ENCODE peak calls at places on chromosome 1, in seven cellular contexts. L is heart left ventricle, S is GM23338, W is uterus, D is OCI-LY7, M is sigmoid colon, V is body of pancreas. C is an unnamed sample.
A peak's percentile ranks its signal among the peaks of the same experiment; 100 is the strongest.

GRCh38 chr1:8533907-8534306 is 216.0 kb downstream of the SLC45A1 start:
- DNase-seq in L (no peak), V (no peak), W (no peak), S (no peak), M (no peak), D (peak; percentile 70), C (no peak)

GRCh38 chr1:204670152-204670927 is 15.2 kb downstream of the LRRN2 start:
- DNase-seq in L (no peak), S (no peak), M (no peak), V (peak; percentile 14), D (no peak), W (no peak), C (no peak)

GRCh38 chr1:218377143-218377660 is 32.1 kb downstream of the TGFB2 start:
- DNase-seq in S (no peak), D (no peak), V (no peak), L (no peak), W (no peak), M (no peak), C (peak; percentile 83)

GRCh38 chr1:103108525-103109150 is 316 bp upstream of the COL11A1 start:
- DNase-seq in L (no peak), S (peak; percentile 89), D (no peak), M (peak; percentile 61), V (no peak), W (peak; percentile 14), C (no peak)

GRCh38 chr1:10033359-10033845 is 644 bp downstream of the UBE4B start:
- DNase-seq in M (peak; percentile 62), S (peak; percentile 57), V (peak; percentile 23), L (no peak), D (peak; percentile 54), W (no peak), C (peak; percentile 31)

GRCh38 chr1:192453360-192454045 is 122.1 kb upstream of the RGS1 start:
- DNase-seq in D (no peak), L (no peak), V (no peak), S (no peak), M (no peak), W (no peak), C (no peak)

GRCh38 chr1:212606734-212607205 is 1.8 kb upstream of the ATF3 start:
- DNase-seq in L (peak; percentile 44), V (peak; percentile 87), M (peak; percentile 78), D (no peak), W (peak; percentile 63), S (peak; percentile 48), C (no peak)

GRCh38 chr1:1058088-1058905 is 15.8 kb downstream of the RNF223 start:
- DNase-seq in W (no peak), S (no peak), L (no peak), M (no peak), D (no peak), V (no peak), C (no peak)

GRCh38 chr1:154496381-154496780 is 5.6 kb upstream of the TDRD10 start:
- DNase-seq in V (no peak), M (no peak), D (no peak), S (no peak), L (no peak), W (no peak), C (no peak)

GRCh38 chr1:156534424-156535060 is 34.0 kb upstream of the MEF2D start:
- DNase-seq in S (no peak), L (no peak), D (no peak), M (no peak), V (no peak), W (no peak), C (no peak)

DNA sequence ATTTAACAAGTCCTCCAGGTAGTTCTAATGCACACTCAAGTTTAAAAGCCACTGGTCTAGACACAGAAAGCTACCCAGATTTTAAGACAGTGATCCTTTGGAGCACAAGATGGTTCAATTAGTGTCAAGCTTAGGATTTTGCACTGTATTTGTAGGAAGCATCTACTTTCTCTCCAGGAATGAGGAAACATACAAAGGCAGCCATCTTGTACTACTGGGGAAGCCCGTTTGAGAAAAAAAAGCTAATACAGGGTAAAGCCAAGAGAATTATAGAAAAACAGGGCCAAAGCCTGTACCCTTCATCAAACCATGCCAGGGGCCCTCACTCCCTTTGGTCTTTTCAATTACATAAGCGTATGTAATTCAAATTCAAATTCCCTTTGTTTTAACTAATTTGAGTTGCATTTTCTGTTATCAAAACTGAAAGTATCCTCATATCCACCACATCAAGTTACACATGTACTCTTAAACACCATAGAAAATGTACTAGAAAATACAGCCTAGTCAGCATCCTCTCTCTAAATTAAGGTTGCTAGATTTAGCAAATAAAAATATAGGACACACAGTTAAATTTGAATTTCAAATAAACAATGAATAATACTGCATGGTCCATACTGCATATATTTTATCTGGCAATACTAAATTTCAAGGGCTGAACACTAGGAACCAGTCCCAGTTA is 17.4 kb downstream of the PIK3R3 start:
- DNase-seq in D (no peak), L (no peak), W (no peak), S (no peak), V (no peak), M (no peak), C (no peak)
- H3K4me3 ChIP-seq in D (no peak overlapping the region), L (no peak overlapping the region), W (no peak overlapping the region), S (peak overlapping the region; percentile 3), V (no peak overlapping the region), M (no peak overlapping the region), C (no peak overlapping the region)

DNA sequence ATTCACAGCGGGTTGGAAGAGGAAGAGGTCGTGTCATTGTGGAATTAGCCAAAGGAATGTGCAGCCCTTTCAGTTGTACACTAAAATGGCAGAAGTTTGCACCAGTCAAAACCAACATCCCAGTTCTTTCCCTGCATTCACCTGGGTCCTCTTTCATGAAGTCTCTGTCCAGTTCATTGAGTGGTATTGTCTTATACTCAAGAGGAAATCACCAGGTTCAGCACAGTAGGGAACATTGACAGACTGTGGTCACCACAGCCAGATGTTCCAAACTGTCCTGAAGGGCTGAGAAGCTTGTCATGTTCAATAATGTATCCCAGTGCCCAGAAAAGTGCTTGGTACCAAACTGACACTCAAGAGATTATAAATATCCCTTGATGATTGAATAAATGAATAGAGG is 131.6 kb downstream of the GLUL start:
- DNase-seq in L (no peak), M (no peak), D (no peak), V (no peak), W (no peak), S (no peak), C (no peak)
- H3K27ac ChIP-seq in L (no peak overlapping the region), M (no peak overlapping the region), D (no peak overlapping the region), V (no peak overlapping the region), W (no peak overlapping the region), S (no peak overlapping the region), C (no peak overlapping the region)

DNA sequence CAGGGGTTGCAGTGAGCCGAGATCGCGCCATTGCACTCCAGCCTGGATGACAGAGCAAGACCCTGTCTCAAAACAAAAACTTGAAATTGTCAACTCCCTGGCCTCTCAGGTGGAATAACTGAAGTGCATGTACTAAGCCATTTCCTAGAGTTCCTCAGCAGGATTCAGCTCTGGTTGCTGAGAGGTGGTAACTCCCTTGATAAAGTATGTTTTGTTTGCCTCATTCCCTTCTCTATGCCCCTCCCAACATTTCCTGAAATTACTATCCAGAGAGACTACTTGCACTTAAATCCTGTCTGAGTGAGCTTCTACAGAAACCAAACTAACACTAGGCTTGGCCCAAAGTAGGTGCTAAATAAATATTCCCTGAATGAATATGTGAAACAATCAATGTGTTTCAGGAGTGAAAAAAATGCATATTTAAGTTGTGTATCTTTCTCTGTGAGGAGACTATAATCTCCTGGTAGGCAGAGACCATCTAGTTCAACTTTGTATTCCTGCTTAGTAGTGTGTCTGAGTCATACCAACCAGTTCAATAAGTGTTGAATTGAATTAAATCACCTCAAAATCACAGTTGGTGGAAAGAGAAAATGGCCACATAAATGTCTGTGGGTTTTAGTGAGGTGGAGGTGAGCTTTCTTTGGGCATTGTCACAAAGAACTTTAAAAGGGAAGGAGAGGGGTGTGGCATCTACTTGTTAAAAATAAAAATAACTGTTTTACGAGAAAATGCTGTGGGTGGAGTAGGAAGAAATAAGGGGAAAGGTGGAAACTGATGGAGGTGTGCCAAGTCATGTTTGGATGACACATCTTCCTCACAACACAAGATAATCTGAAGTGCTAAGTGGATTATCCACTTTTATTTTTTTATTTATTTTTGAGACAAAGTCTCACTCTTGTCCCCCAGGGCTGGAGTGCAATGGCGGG is 12.6 kb downstream of the RIMKLA start:
- DNase-seq in M (no peak), S (no peak), V (no peak), W (no peak), L (no peak), D (no peak), C (no peak)
- H3K4me1 ChIP-seq in M (no peaks in the 10 kb centered on the region), S (no peaks in the 10 kb centered on the region), V (no peaks in the 10 kb centered on the region), W (no peaks in the 10 kb centered on the region), L (no peaks in the 10 kb centered on the region), D (no peaks in the 10 kb centered on the region), C (no peaks in the 10 kb centered on the region)

GRCh38 chr1:214393086-214393485 is 112.1 kb downstream of the SMYD2 start:
- DNase-seq in L (no peak), W (no peak), M (no peak), V (no peak), D (no peak), S (no peak), C (no peak)

GRCh38 chr1:214386747-214387146 is 105.8 kb downstream of the SMYD2 start:
- DNase-seq in L (no peak), V (no peak), W (no peak), M (no peak), S (no peak), D (no peak), C (no peak)

GRCh38 chr1:214397497-214397896 is 116.5 kb downstream of the SMYD2 start:
- DNase-seq in S (no peak), M (no peak), W (no peak), V (no peak), L (no peak), D (no peak), C (no peak)

GRCh38 chr1:214396319-214396718 is 115.4 kb downstream of the SMYD2 start:
- DNase-seq in S (no peak), V (no peak), M (no peak), W (no peak), D (no peak), L (no peak), C (no peak)

GRCh38 chr1:214392246-214392645 is 111.3 kb downstream of the SMYD2 start:
- DNase-seq in M (no peak), V (no peak), S (no peak), D (no peak), L (no peak), W (no peak), C (no peak)
- H3K4me3 ChIP-seq in M (no peak overlapping the region), V (no peak overlapping the region), S (no peak overlapping the region), D (no peak overlapping the region), L (no peak overlapping the region), W (no peak overlapping the region), C (no peak overlapping the region)

DNA sequence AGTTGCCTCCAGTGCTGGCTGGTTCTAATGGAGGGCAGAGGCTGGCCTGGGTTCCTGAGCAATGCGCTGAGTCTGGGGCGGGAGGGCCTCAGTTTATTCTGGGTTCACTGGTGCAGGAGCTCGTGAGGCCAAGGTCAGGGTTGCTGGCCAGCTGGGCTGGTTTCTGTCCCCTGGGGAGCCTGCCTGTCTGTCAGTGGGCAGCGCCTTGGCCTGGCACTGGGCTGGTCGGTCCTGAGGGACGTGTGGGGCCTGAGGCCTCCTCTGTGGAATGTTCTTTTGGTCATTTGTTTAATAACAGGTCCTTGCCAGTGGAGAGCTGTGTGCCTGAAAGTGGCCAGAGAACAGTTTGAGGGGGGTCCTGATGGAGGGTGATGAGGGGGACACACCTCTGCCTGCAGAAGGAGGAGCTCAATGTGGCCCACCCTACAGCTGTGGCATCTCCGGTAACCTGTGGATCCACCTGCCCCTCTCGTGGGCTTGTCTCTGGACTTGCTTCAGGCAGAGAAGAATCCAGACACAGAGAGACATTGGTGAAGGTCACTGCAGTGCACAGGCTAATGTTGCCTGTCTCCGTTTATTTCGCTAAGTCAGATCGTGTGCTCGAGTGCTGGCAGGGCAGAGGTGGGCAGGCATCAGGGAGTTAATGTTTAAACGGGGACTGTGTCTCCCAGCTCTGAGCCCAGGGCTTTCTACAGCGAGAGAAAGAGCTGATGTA is 34.6 kb downstream of the COQ8A start:
- DNase-seq in W (peak; percentile 53), D (no peak), V (peak; percentile 73), S (no peak), M (peak; percentile 74), L (peak; percentile 81), C (no peak)
- H3K27ac ChIP-seq in W (peak overlapping the region; percentile 94), D (no peak overlapping the region), V (peak overlapping the region; percentile 79), S (no peak overlapping the region), M (peak overlapping the region; percentile 95), L (peak overlapping the region; percentile 97), C (no peak overlapping the region)

C was measured in SJCRH30.